ENCODE peak calls at places on chromosomes 11 and 22, in four cellular contexts. I, J, F and N are unnamed samples.

GRCh38 chr11:117771197-117771596 is 25.8 kb downstream of the DSCAML1 start:
- DNase-seq in I (no peak), J (no peak), F (no peak), N (no peak)

GRCh38 chr11:77082838-77083552 is 16.2 kb downstream of the CAPN5 start:
- DNase-seq in I (peak; percentile 78), J (peak; percentile 25), F (peak; percentile 46), N (no peak)

GRCh38 chr11:123800041-123800440 is 6.1 kb downstream of the OR6M1 start:
- DNase-seq in I (no peak), J (no peak), F (no peak), N (no peak)

GRCh38 chr11:13941790-13942189 is 20.7 kb upstream of the SPON1 start:
- DNase-seq in I (no peak), J (no peak), F (no peak), N (no peak)

GRCh38 chr11:107702109-107702660 is 9.7 kb downstream of the SLN start:
- DNase-seq in I (no peak), J (no peak), F (no peak), N (no peak)

GRCh38 chr11:32034149-32034548 is 56.7 kb upstream of the RCN1 start:
- DNase-seq in I (no peak), J (peak; percentile 100), F (no peak), N (no peak)

GRCh38 chr22:25902402-25902801 is 160.4 kb downstream of the MYO18B start:
- DNase-seq in I (no peak), J (no peak), F (no peak), N (no peak)

GRCh38 chr11:106959800-106960199 is 58.5 kb downstream of the GUCY1A2 start:
- DNase-seq in I (no peak), J (peak; percentile 54), F (no peak), N (no peak)

GRCh38 chr11:48002565-48002964 is 22.2 kb downstream of the PTPRJ start:
- DNase-seq in I (no peak), J (no peak), F (no peak), N (no peak)

GRCh38 chr11:94885133-94885532 is 88.2 kb downstream of the CWC15 start:
- DNase-seq in I (no peak), J (peak; percentile 81), F (no peak), N (no peak)

GRCh38 chr11:124739479-124740276 is at the start of gene NRGN:
- DNase-seq in I (peak; percentile 93), J (peak; percentile 82), F (peak; percentile 96), N (peak; percentile 81)

GRCh38 chr11:61955031-61955415 is 4.9 kb downstream of the BEST1 start:
- DNase-seq in I (peak; percentile 80), J (peak; percentile 53), F (no peak), N (peak; percentile 46)

GRCh38 chr11:74316772-74317505 is 5.5 kb upstream of the P4HA3 start:
- DNase-seq in I (no peak), J (peak; percentile 71), F (no peak), N (no peak)

GRCh38 chr11:36035454-36035853 is 91.6 kb downstream of the LDLRAD3 start:
- DNase-seq in I (no peak), J (no peak), F (no peak), N (no peak)

GRCh38 chr22:49550766-49551362 is 276.8 kb downstream of the BRD1 start:
- DNase-seq in I (no peak), J (no peak), F (peak; percentile 23), N (no peak)

GRCh38 chr11:130371004-130371590 is 56.4 kb upstream of the ZBTB44 start:
- DNase-seq in I (no peak), J (no peak), F (no peak), N (no peak)

GRCh38 chr11:69791266-69791665 is 16.1 kb upstream of the FGF4 start:
- DNase-seq in I (peak; percentile 60), J (peak; percentile 42), F (no peak), N (no peak)

GRCh38 chr11:35178862-35179261 is 39.9 kb downstream of the CD44 start:
- DNase-seq in I (no peak), J (peak; percentile 35), F (no peak), N (no peak)

GRCh38 chr11:112267188-112267591 is 6.5 kb upstream of the PLET1 start:
- DNase-seq in I (no peak), J (peak; percentile 42), F (no peak), N (no peak)

GRCh38 chr11:2460540-2461252 is 15.9 kb downstream of the KCNQ1 start:
- DNase-seq in I (no peak), J (no peak), F (no peak), N (no peak)

GRCh38 chr22:20531404-20532181 is 24.2 kb downstream of the MED15 start:
- DNase-seq in I (peak; percentile 87), J (peak; percentile 95), F (no peak), N (peak; percentile 87)

GRCh38 chr22:50269573-50270301 is 443 bp downstream of the MAPK11 start:
- DNase-seq in I (no peak), J (peak; percentile 67), F (no peak), N (no peak)

GRCh38 chr11:34204396-34205279 is 99.2 kb downstream of the NAT10 start:
- DNase-seq in I (no peak), J (peak; percentile 80), F (no peak), N (peak; percentile 42)

GRCh38 chr11:112227002-112227401 is 774 bp downstream of the PTS start:
- DNase-seq in I (no peak), J (peak; percentile 54), F (no peak), N (no peak)

GRCh38 chr11:108672113-108672512 is 7.2 kb downstream of the DDX10 start:
- DNase-seq in I (no peak), J (peak; percentile 78), F (no peak), N (no peak)

GRCh38 chr22:49685116-49685515 is 142.6 kb downstream of the BRD1 start:
- DNase-seq in I (no peak), J (no peak), F (no peak), N (no peak)

GRCh38 chr11:28860898-28861297 is 752.7 kb downstream of the METTL15 start:
- DNase-seq in I (no peak), J (peak; percentile 53), F (no peak), N (no peak)

GRCh38 chr11:17720796-17721171 is 1.4 kb downstream of the MYOD1 start:
- DNase-seq in I (peak; percentile 84), J (no peak), F (no peak), N (no peak)

GRCh38 chr11:31689559-31689958 is 121.6 kb downstream of the PAX6 start:
- DNase-seq in I (no peak), J (no peak), F (no peak), N (no peak)

GRCh38 chr22:48761546-48761945 is 1066.1 kb downstream of the BRD1 start:
- DNase-seq in I (no peak), J (no peak), F (no peak), N (peak; percentile 29)

GRCh38 chr11:76232026-76232665 is 25.8 kb upstream of the WNT11 start:
- DNase-seq in I (peak; percentile 28), J (no peak), F (no peak), N (no peak)

GRCh38 chr22:43474161-43475101 is 62.6 kb downstream of the MPPED1 start:
- DNase-seq in I (no peak), J (no peak), F (peak; percentile 41), N (no peak)

GRCh38 chr11:117913736-117914397 is 15.3 kb downstream of the TMPRSS13 start:
- DNase-seq in I (no peak), J (no peak), F (no peak), N (no peak)

GRCh38 chr11:3981084-3981633 is 113.4 kb upstream of the RRM1 start:
- DNase-seq in I (no peak), J (no peak), F (no peak), N (no peak)
- H3K4me1 ChIP-seq in I (peaks cover 40% of the 10 kb centered on the region), J (no peaks in the 10 kb centered on the region), F (no peaks in the 10 kb centered on the region), N (no peaks in the 10 kb centered on the region)

DNA sequence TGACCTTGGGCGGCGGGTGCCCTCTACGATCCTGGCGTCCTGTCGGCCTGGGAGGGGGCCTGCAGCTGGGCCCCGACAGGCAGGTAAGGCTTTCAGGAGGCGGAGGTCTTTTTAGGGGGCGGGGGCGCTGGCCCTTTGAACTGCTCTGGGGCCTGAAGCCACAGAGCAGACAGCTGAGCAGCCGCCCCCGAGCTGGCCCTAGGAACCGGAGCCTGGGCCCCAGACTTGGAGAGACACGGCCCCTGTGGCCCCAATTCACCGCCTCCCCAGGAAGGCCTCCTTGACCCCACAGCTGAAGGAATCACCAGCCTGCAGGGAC is 549 bp upstream of the CERK start:
- DNase-seq in I (no peak), J (no peak), F (no peak), N (no peak)
- H3K4me1 ChIP-seq in I (peaks cover 61% of the 10 kb centered on the region), J (peaks cover 13% of the 10 kb centered on the region), F (peaks cover 46% of the 10 kb centered on the region), N (peaks cover 21% of the 10 kb centered on the region)

DNA sequence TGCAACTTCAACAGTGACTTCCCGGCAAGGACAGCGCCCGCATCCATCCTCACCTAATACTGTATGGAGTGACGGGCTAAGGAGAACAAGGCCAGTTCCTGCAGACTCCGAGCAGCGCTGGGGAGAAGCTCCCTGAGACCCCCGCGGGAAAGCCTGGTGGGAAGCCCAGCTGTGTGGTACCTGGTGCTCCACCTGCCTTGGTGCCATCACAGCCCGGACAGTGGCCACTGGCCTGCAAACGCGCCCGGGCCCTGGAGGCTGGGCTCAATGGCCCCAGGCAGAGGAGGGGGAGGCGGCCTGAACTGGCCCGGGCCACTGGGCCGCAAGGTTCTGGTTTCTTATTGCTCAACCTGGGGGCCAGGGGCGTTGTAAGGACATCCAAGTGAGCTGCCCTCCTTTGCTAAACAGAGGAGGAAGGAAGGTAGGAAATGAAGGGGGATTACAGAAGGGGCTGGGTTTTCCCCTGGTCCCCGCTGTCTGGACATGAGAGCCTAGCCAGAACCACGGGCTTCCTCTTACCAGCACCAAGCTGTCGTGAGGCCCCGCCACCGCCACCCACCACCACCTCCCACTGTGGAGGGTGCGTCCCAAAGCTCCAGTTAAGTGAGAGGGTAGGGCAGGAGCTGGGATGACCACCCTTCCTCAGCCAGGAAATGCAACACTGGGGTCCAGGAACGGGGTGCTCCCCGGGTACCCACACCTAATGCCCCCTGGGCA is 8.5 kb upstream of the CDC42BPG start:
- DNase-seq in I (no peak), J (no peak), F (no peak), N (no peak)
- H3K4me1 ChIP-seq in I (peaks cover 93% of the 10 kb centered on the region), J (peaks cover 41% of the 10 kb centered on the region), F (peaks cover 32% of the 10 kb centered on the region), N (peaks cover 69% of the 10 kb centered on the region)

GRCh38 chr22:39467390-39467901 is 10.6 kb downstream of the MGAT3 start:
- DNase-seq in I (no peak), J (no peak), F (no peak), N (no peak)

GRCh38 chr22:39463931-39464390 is 7.1 kb downstream of the MGAT3 start:
- DNase-seq in I (peak; percentile 87), J (no peak), F (no peak), N (no peak)

GRCh38 chr22:39468487-39469325 is 11.9 kb downstream of the MGAT3 start:
- DNase-seq in I (no peak), J (no peak), F (no peak), N (no peak)

GRCh38 chr22:39469326-39469680 is 12.5 kb downstream of the MGAT3 start:
- DNase-seq in I (no peak), J (no peak), F (no peak), N (no peak)

DNA sequence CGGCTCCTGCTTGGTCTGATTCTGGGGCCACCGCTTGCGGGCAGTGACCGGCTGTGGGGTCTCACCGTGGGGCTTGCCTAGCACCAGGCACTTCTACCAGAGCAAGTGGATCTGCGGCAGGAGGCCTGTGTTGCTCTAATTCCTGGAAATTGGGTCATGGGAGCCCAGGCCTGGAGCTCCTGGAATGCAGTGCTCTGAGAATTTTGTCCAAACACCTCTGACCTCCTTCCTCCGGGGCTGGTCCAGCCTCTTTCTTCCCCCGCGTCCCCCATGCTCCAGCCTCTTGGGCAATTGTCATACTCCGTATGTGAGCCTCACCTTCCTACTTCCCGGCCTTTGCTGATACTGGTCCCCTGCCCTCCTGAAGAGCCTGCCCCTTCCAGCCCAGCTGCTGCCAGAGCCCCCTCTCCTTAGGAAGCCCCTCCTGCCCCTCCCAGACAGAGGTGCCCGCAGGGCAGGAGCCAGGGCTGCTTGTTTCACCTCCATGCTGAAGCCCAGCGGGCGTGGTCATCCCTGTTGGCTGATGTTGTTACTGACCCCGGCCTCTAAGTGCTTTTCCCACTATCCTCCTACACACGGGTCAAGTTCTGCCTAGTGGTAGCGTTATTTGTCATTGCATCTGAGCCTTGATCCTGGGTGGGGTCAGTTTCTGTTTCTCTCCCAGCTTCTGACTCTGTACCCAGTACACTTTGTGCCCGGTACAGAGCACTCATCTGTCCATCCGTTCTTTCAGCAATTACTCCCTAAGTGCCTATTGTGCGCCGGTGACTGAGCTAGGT is 9.6 kb downstream of the MGAT3 start:
- DNase-seq in I (no peak), J (no peak), F (no peak), N (no peak)
- H3K4me1 ChIP-seq in I (peaks cover 13% of the 10 kb centered on the region), J (no peaks in the 10 kb centered on the region), F (peaks cover 4% of the 10 kb centered on the region), N (peaks cover 30% of the 10 kb centered on the region)